ENCODE peak calls at places on chromosomes 6 and 20, in seven cellular contexts. D, Y, U, M, X, E and F are unnamed samples.

GRCh38 chr6:75143186-75143585 is 62.7 kb downstream of the COL12A1 start:
- DNase-seq in D (peak; percentile 81), Y (no peak), U (no peak), M (no peak), X (no peak), E (no peak), F (no peak)

GRCh38 chr6:151452750-151453427 is 963 bp upstream of the RMND1 start:
- DNase-seq in D (no peak), Y (no peak), U (peak; percentile 50), M (peak; percentile 12), X (no peak), E (no peak), F (no peak)

GRCh38 chr6:155314773-155315515 is 660 bp upstream of the TFB1M start:
- DNase-seq in D (peak; percentile 90), Y (no peak), U (peak; percentile 81), M (peak; percentile 93), X (peak; percentile 40), E (peak; percentile 70), F (peak; percentile 77)

GRCh38 chr6:53432318-53433161 is 83.8 kb upstream of the ELOVL5 start:
- DNase-seq in D (peak; percentile 60), Y (no peak), U (peak; percentile 60), M (no peak), X (no peak), E (no peak), F (peak; percentile 70)

GRCh38 chr6:70667711-70668498 is at the start of gene SMAP1:
- DNase-seq in D (peak; percentile 69), Y (peak; percentile 84), U (peak; percentile 92), M (peak; percentile 98), X (peak; percentile 89), E (peak; percentile 97), F (peak; percentile 54)

GRCh38 chr20:59751075-59751711 is 146.9 kb downstream of the PHACTR3 start:
- DNase-seq in D (peak; percentile 50), Y (peak; percentile 60), U (peak; percentile 42), M (peak; percentile 86), X (no peak), E (peak; percentile 78), F (no peak)

GRCh38 chr6:85747093-85747492 is 104.4 kb upstream of the SYNCRIP start:
- DNase-seq in D (no peak), Y (no peak), U (peak; percentile 2), M (no peak), X (no peak), E (no peak), F (no peak)

GRCh38 chr20:58246346-58246745 is 17.9 kb upstream of the ANKRD60 start:
- DNase-seq in D (peak; percentile 29), Y (no peak), U (peak; percentile 54), M (no peak), X (no peak), E (no peak), F (no peak)

GRCh38 chr6:30490031-30490876 is 945 bp downstream of the HLA-E start:
- DNase-seq in D (peak; percentile 48), Y (peak; percentile 66), U (peak; percentile 79), M (peak; percentile 88), X (peak; percentile 75), E (peak; percentile 84), F (peak; percentile 19)

GRCh38 chr6:51972659-51973058 is 114.8 kb downstream of the PKHD1 start:
- DNase-seq in D (no peak), Y (no peak), U (no peak), M (no peak), X (no peak), E (no peak), F (no peak)

GRCh38 chr20:60037120-60037499 is 78.9 kb downstream of the CDH26 start:
- DNase-seq in D (peak; percentile 72), Y (no peak), U (peak; percentile 15), M (no peak), X (no peak), E (no peak), F (no peak)

GRCh38 chr20:43749734-43750294 is 23.0 kb upstream of the GTSF1L start:
- DNase-seq in D (peak; percentile 45), Y (peak; percentile 70), U (peak; percentile 51), M (peak; percentile 81), X (peak; percentile 73), E (peak; percentile 89), F (no peak)

GRCh38 chr20:58963060-58963584 is 17.9 kb upstream of the NELFCD start:
- DNase-seq in D (no peak), Y (no peak), U (no peak), M (no peak), X (no peak), E (no peak), F (no peak)

GRCh38 chr6:9136141-9136865 is 701.0 kb upstream of the SLC35B3 start:
- DNase-seq in D (no peak), Y (no peak), U (peak; percentile 8), M (no peak), X (no peak), E (no peak), F (no peak)

GRCh38 chr6:51167468-51167867 is 348.8 kb downstream of the TFAP2B start:
- DNase-seq in D (no peak), Y (no peak), U (no peak), M (no peak), X (no peak), E (no peak), F (no peak)

GRCh38 chr6:81265106-81265505 is 487.4 kb downstream of the TENT5A start:
- DNase-seq in D (peak; percentile 32), Y (no peak), U (no peak), M (no peak), X (no peak), E (no peak), F (peak; percentile 29)

GRCh38 chr6:83221886-83222479 is 28.8 kb downstream of the RWDD2A start:
- DNase-seq in D (no peak), Y (peak; percentile 29), U (peak; percentile 47), M (peak; percentile 49), X (no peak), E (no peak), F (no peak)

GRCh38 chr6:45657243-45657642 is 279.5 kb upstream of the SUPT3H start:
- DNase-seq in D (no peak), Y (no peak), U (no peak), M (no peak), X (no peak), E (no peak), F (no peak)

GRCh38 chr6:45661667-45662066 is 283.9 kb upstream of the SUPT3H start:
- DNase-seq in D (peak; percentile 84), Y (no peak), U (peak; percentile 61), M (no peak), X (no peak), E (no peak), F (no peak)

GRCh38 chr6:45655630-45656422 is 278.1 kb upstream of the SUPT3H start:
- DNase-seq in D (peak; percentile 98), Y (no peak), U (peak; percentile 98), M (no peak), X (no peak), E (no peak), F (peak; percentile 92)

GRCh38 chr6:45658958-45659357 is 281.2 kb upstream of the SUPT3H start:
- DNase-seq in D (no peak), Y (no peak), U (no peak), M (no peak), X (no peak), E (no peak), F (no peak)

DNA sequence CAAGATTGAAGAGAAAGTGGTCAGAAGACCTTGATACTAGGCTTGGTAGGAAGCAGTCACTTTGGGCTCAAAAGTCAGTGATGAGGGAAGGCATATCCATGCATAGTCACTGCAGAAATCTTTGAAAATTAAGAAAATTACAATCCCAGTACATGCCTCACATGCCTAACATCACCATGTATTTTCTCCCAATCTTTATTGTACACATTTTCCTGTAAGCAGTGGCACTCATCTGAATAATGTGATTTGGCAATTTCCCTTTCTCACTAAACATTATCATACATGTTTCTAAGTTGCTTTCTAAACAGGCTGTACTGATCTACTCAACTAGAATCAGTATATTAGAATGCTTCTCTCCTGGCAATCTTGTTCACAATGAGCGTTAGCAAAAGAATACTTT is 280.7 kb upstream of the SUPT3H start:
- DNase-seq in D (no peak), Y (no peak), U (no peak), M (no peak), X (no peak), E (no peak), F (no peak)
- H3K4me3 ChIP-seq in D (no peak overlapping the region), Y (no peak overlapping the region), U (no peak overlapping the region), M (no peak overlapping the region), X (no peak overlapping the region), E (no peak overlapping the region), F (no peak overlapping the region)

GRCh38 chr20:5128886-5129285 is 2.1 kb downstream of the CDS2 start:
- DNase-seq in D (no peak), Y (no peak), U (no peak), M (no peak), X (no peak), E (no peak), F (no peak)
- H3K4me3 ChIP-seq in D (no peak overlapping the region), Y (peak overlapping the region; percentile 5), U (no peak overlapping the region), M (peak overlapping the region; percentile 92), X (no peak overlapping the region), E (no peak overlapping the region), F (no peak overlapping the region)

DNA sequence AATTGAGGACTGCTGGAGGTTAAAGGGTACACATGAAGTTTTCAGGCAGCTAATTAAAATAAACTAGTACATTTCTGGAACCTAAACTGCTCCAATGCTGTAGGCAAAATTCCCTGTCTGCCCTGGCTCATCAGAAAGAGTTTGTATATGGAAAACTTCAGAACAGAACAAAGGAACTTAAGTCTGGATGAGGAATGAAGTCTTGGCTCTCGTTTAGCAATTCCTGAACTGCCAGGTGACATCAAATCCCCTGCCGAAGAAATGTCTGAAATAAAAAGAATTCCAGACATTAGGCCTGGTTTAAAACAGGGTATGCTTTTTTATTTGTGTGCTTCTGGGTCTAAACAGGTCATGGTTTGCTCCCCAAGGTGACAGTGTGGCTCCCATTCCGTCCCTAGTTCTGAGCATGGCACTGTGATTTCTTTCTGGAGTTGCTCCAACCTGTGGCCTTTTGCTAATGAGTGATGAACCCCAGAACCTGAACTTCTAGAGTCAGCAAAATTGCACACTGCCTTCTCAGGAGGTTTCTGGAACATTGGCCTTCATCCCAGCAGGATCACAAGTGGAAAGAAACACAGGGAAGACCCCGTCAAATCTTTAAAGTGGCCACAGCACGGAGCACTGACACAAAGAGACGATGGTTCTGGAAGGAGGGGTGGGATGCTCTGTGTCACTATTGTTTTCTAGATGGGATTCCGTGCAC is 129.4 kb upstream of the NAA20 start:
- DNase-seq in D (no peak), Y (no peak), U (no peak), M (no peak), X (no peak), E (no peak), F (no peak)
- H3K4me3 ChIP-seq in D (no peak overlapping the region), Y (no peak overlapping the region), U (no peak overlapping the region), M (no peak overlapping the region), X (no peak overlapping the region), E (peak overlapping the region; percentile 48), F (no peak overlapping the region)

DNA sequence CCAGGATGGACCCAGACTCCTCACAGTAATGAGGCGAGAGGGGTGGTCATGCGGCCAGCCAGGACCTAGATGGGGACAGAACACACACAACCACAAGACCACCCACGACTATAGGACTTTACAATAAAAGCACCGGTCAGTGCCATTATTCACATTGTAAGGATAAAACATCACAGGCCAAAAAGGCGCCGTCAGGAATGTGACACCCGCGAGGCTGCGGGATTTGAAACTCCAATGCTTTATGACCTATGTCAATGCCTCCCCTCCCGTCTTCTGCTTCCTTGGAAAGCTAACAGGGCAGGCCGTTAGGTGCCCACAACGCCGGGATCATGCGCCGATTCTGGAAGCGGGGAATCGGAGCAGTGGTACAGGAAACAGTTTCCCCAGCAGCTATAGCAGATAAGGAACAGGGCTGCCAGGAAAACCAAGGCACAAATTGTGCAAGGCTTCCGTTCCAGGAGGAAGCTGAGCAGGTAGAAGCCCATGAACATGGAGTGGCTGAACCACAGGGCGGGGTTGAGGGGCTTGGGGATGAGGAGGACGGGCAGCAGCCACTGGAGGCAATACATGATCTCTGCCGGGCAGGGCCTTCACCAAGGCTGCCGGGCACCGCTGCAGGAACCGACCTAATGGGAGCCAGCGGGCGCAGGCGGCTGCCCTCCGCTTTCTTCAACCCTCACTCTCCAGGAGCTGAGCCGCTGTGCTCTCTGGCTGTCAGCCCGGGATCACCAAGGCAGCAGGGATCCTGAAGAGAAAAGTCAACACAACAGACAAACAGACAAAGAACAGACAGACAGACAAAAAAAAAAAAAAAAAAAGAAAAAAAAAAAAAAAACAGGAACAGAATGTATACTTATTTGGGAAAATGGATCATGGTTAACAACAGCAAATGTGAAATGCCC is 2.2 kb upstream of the NNAT start:
- DNase-seq in D (no peak), Y (no peak), U (no peak), M (no peak), X (no peak), E (peak; percentile 60), F (no peak)
- H3K4me3 ChIP-seq in D (no peak overlapping the region), Y (no peak overlapping the region), U (no peak overlapping the region), M (no peak overlapping the region), X (no peak overlapping the region), E (no peak overlapping the region), F (no peak overlapping the region)